ENCODE peak calls at places on chromosomes 7 and 10, in four cellular contexts. N, X, J and G are unnamed samples.

GRCh38 chr7:138257459-138258193 is 181.4 kb downstream of the AKR1D1 start:
- DNase-seq in X (no peak), N (no peak), J (no peak), G (no peak)

GRCh38 chr7:96306385-96307125 is 15.3 kb downstream of the SLC25A13 start:
- DNase-seq in J (no peak), X (no peak), N (no peak), G (no peak)

GRCh38 chr7:122059516-122059915 is 84.5 kb downstream of the AASS start:
- DNase-seq in X (no peak), N (no peak), J (no peak), G (no peak)

GRCh38 chr7:151087247-151088018 is 1.2 kb downstream of the AGAP3 start:
- DNase-seq in J (no peak), N (peak), X (peak), G (no peak)

GRCh38 chr7:50092579-50093411 is at the start of gene ZPBP:
- DNase-seq in N (peak), X (peak), J (peak), G (no peak)

GRCh38 chr7:30475580-30475979 is 3.0 kb downstream of the NOD1 start:
- DNase-seq in N (peak), X (no peak), J (peak), G (no peak)

GRCh38 chr10:126504051-126504760 is 115.9 kb upstream of the ADAM12 start:
- DNase-seq in J (peak), N (peak), X (peak), G (no peak)

GRCh38 chr7:79598351-79598750 is 144.9 kb upstream of the MAGI2 start:
- DNase-seq in N (no peak), J (no peak), X (no peak), G (peak)

GRCh38 chr10:18554479-18554878 is 96.9 kb downstream of the NSUN6 start:
- DNase-seq in N (no peak), X (no peak), J (no peak), G (no peak)